ENCODE peak calls at places on chromosomes 12 and 14, in five cellular contexts. One of them, this sample, is unnamed.

GRCh38 chr12:128076188-128076587 is 190.8 kb upstream of the TMEM132C start:
- DNase-seq in SK-N-SH: no peak
- DNase-seq in A549: no peak
- DNase-seq in HCT116: no peak
- DNase-seq in Panc1: peak
- DNase-seq in this sample: no peak

GRCh38 chr14:100903672-100904185 is at the start of gene RTL1:
- DNase-seq in Panc1: no peak
- DNase-seq in A549: no peak
- DNase-seq in SK-N-SH: peak
- DNase-seq in HCT116: no peak
- DNase-seq in this sample: no peak

GRCh38 chr14:66395300-66395699 is 90.9 kb upstream of the CCDC196 start:
- DNase-seq in HCT116: no peak
- DNase-seq in Panc1: no peak
- DNase-seq in A549: no peak
- DNase-seq in SK-N-SH: no peak
- DNase-seq in this sample: peak

GRCh38 chr12:109981311-109981710 is 14.9 kb downstream of the GIT2 start:
- DNase-seq in Panc1: no peak
- DNase-seq in A549: no peak
- DNase-seq in SK-N-SH: no peak
- DNase-seq in HCT116: no peak
- DNase-seq in this sample: no peak

GRCh38 chr12:9669534-9669933 is at the start of gene CLEC2D:
- DNase-seq in HCT116: no peak
- DNase-seq in A549: no peak
- DNase-seq in SK-N-SH: no peak
- DNase-seq in Panc1: no peak
- DNase-seq in this sample: no peak

GRCh38 chr12:1697253-1697652 is 6.4 kb downstream of the ADIPOR2 start:
- DNase-seq in HCT116: no peak
- DNase-seq in A549: no peak
- DNase-seq in SK-N-SH: no peak
- DNase-seq in Panc1: no peak
- DNase-seq in this sample: no peak

GRCh38 chr12:131608740-131609665 is 101.9 kb upstream of the SFSWAP start:
- DNase-seq in SK-N-SH: peak
- DNase-seq in A549: peak
- DNase-seq in Panc1: no peak
- DNase-seq in HCT116: peak
- DNase-seq in this sample: no peak

GRCh38 chr12:88179436-88180014 is 37.4 kb downstream of the TMTC3 start:
- DNase-seq in Panc1: no peak
- DNase-seq in HCT116: no peak
- DNase-seq in A549: no peak
- DNase-seq in SK-N-SH: no peak
- DNase-seq in this sample: no peak

GRCh38 chr14:103537175-103537990 is 8.4 kb downstream of the TRMT61A start:
- DNase-seq in A549: no peak
- DNase-seq in Panc1: no peak
- DNase-seq in SK-N-SH: no peak
- DNase-seq in HCT116: no peak
- DNase-seq in this sample: no peak

GRCh38 chr14:38208825-38209562 is 1.3 kb downstream of the SSTR1 start:
- DNase-seq in HCT116: no peak
- DNase-seq in Panc1: no peak
- DNase-seq in A549: no peak
- DNase-seq in SK-N-SH: no peak
- DNase-seq in this sample: no peak

GRCh38 chr12:109393437-109394345 is 46.0 kb downstream of the MYO1H start:
- DNase-seq in Panc1: peak
- DNase-seq in HCT116: peak
- DNase-seq in SK-N-SH: peak
- DNase-seq in A549: peak
- DNase-seq in this sample: peak

GRCh38 chr14:84017533-84017932 is 1512.4 kb upstream of the FLRT2 start:
- DNase-seq in A549: no peak
- DNase-seq in Panc1: no peak
- DNase-seq in SK-N-SH: no peak
- DNase-seq in HCT116: no peak
- DNase-seq in this sample: no peak

GRCh38 chr14:60381909-60382308 is 104.0 kb downstream of the C14orf39 start:
- DNase-seq in Panc1: no peak
- DNase-seq in HCT116: no peak
- DNase-seq in A549: no peak
- DNase-seq in SK-N-SH: no peak
- DNase-seq in this sample: no peak

GRCh38 chr12:112837629-112838191 is 46.2 kb downstream of the RPH3A start:
- DNase-seq in SK-N-SH: no peak
- DNase-seq in HCT116: no peak
- DNase-seq in Panc1: no peak
- DNase-seq in A549: peak
- DNase-seq in this sample: no peak

GRCh38 chr12:15687583-15687982 is 101.6 kb downstream of the EPS8 start:
- DNase-seq in HCT116: no peak
- DNase-seq in A549: no peak
- DNase-seq in SK-N-SH: no peak
- DNase-seq in Panc1: no peak
- DNase-seq in this sample: no peak

GRCh38 chr12:15690320-15690719 is 98.9 kb downstream of the EPS8 start:
- DNase-seq in A549: no peak
- DNase-seq in Panc1: no peak
- DNase-seq in HCT116: no peak
- DNase-seq in SK-N-SH: no peak
- DNase-seq in this sample: no peak

GRCh38 chr12:15688202-15688736 is 100.9 kb downstream of the EPS8 start:
- DNase-seq in SK-N-SH: no peak
- DNase-seq in A549: no peak
- DNase-seq in HCT116: peak
- DNase-seq in Panc1: peak
- DNase-seq in this sample: peak

GRCh38 chr12:15689751-15690191 is 99.4 kb downstream of the EPS8 start:
- DNase-seq in A549: no peak
- DNase-seq in SK-N-SH: no peak
- DNase-seq in Panc1: no peak
- DNase-seq in HCT116: peak
- DNase-seq in this sample: no peak

GRCh38 chr12:15688838-15689237 is 100.3 kb downstream of the EPS8 start:
- DNase-seq in HCT116: no peak
- DNase-seq in SK-N-SH: no peak
- DNase-seq in Panc1: no peak
- DNase-seq in A549: no peak
- DNase-seq in this sample: no peak
- H3K4me3 ChIP-seq in HCT116: peak
- H3K4me3 ChIP-seq in SK-N-SH: no peak
- H3K4me3 ChIP-seq in Panc1: peak
- H3K4me3 ChIP-seq in A549: no peak
- H3K4me3 ChIP-seq in this sample: no peak

DNA sequence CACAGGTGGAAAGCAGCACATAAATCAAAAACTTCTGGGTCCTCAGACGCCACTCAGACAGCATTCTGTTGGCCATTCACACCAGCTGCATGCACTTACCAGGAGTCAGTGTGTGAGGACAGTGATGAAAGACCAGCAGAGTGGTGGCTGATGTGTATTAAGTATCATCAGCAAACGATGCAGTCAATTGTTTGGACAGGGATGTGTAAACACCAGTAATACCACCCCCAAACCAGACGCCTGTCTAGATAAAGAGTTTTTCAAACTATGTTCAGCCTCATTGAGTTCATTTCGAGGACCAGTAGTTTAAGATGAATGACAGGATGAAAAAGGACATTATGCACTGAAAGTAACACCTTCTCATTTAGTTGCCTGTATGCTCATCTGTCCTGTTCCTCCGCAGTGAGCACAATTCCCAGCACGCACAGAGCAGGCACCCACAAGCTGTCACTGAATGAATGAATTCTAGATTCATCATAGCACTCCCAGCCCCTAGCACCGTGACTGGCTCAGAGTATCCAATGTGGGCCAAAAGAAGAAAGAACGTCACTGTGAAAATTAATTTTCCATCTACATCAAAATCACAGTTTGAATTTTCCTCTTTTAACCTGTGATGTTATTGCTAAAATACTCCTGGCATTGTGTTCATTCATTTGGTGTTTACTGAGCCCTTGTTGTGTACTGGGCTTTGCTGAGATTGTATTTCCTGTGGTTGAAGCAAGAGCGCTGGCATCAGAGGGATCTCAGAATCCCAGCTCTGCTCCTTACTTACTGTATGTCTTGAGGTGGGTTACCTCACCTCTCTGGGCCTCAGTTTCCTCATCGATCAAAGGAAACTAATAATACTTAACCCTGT is 124.8 kb upstream of the NOS1 start:
- DNase-seq in SK-N-SH: no peak
- DNase-seq in Panc1: no peak
- DNase-seq in HCT116: no peak
- DNase-seq in A549: peak
- DNase-seq in this sample: no peak
- TF ChIP-seq REST in SK-N-SH: no peak
- TF ChIP-seq REST in Panc1: no peak
- TF ChIP-seq REST in HCT116: no peak
- TF ChIP-seq REST in A549: no peak
- TF ChIP-seq REST in this sample: no peak

GRCh38 chr14:64549805-64550538 is at the start of gene PPP1R36:
- DNase-seq in A549: no peak
- DNase-seq in Panc1: no peak
- DNase-seq in SK-N-SH: peak
- DNase-seq in HCT116: no peak
- DNase-seq in this sample: peak
- H3K4me3 ChIP-seq in A549: no peak
- H3K4me3 ChIP-seq in Panc1: peak
- H3K4me3 ChIP-seq in SK-N-SH: no peak
- H3K4me3 ChIP-seq in HCT116: no peak
- H3K4me3 ChIP-seq in this sample: no peak

DNA sequence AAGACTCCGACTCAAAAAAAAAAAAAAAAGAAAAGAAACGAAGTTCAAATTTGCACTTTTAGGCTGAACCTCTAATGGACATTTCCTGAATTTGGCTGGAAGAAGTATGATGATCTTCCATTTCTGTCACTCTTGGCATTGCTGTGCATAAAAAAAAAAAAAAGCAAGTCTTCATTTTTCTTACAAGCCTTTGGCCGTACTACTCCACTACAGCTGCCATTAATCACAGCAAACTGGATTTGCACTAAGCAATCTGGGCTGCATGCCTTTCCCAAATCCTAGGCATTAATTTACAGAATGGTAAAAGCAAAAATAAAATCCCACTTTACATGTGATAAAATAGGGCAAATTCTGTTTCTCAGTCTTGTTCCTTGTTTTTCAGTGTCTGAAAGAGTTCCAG is 7.1 kb downstream of the CSRP2 start:
- DNase-seq in A549: no peak
- DNase-seq in HCT116: no peak
- DNase-seq in Panc1: no peak
- DNase-seq in SK-N-SH: no peak
- DNase-seq in this sample: no peak
- TF ChIP-seq REST in A549: no peak
- TF ChIP-seq REST in HCT116: no peak
- TF ChIP-seq REST in Panc1: no peak
- TF ChIP-seq REST in SK-N-SH: no peak
- TF ChIP-seq REST in this sample: no peak

GRCh38 chr14:23005861-23006534 is 3.9 kb downstream of the C14orf93 start:
- DNase-seq in A549: no peak
- DNase-seq in SK-N-SH: no peak
- DNase-seq in Panc1: no peak
- DNase-seq in HCT116: no peak
- DNase-seq in this sample: no peak
- H3K4me3 ChIP-seq in A549: peak
- H3K4me3 ChIP-seq in SK-N-SH: peak
- H3K4me3 ChIP-seq in Panc1: peak
- H3K4me3 ChIP-seq in HCT116: peak
- H3K4me3 ChIP-seq in this sample: peak

DNA sequence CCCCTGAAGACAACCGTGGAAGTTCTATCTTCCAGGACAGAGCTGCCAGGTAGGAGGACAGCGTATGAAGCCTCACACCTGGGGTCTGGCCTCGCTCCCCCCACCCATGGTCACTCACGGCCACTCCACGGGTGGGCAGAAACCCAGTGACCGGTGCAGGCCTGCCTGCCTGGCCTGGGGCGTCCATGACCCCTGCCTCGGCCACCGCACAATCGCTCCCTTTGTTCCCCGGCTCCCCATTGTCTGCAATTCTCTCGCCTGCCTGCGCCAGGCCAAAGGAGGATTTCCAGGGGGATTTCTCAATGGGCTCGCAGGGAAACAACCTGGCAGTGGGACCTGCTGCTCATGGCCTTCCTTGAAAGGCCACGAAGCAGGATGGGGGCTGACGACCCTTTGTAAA is 22.6 kb downstream of the CCDC85C start:
- DNase-seq in HCT116: no peak
- DNase-seq in A549: no peak
- DNase-seq in Panc1: no peak
- DNase-seq in SK-N-SH: no peak
- DNase-seq in this sample: no peak
- TF ChIP-seq REST in HCT116: no peak
- TF ChIP-seq REST in A549: no peak
- TF ChIP-seq REST in Panc1: no peak
- TF ChIP-seq REST in SK-N-SH: no peak
- TF ChIP-seq REST in this sample: no peak

GRCh38 chr14:99274346-99275221 is 2.6 kb upstream of the BCL11B start:
- DNase-seq in A549: peak
- DNase-seq in Panc1: no peak
- DNase-seq in HCT116: peak
- DNase-seq in SK-N-SH: peak
- DNase-seq in this sample: peak

GRCh38 chr14:99273025-99273723 is 1.2 kb upstream of the BCL11B start:
- DNase-seq in HCT116: no peak
- DNase-seq in A549: peak
- DNase-seq in SK-N-SH: peak
- DNase-seq in Panc1: no peak
- DNase-seq in this sample: no peak

GRCh38 chr14:99275222-99275584 is 3.2 kb upstream of the BCL11B start:
- DNase-seq in A549: no peak
- DNase-seq in HCT116: no peak
- DNase-seq in Panc1: no peak
- DNase-seq in SK-N-SH: no peak
- DNase-seq in this sample: no peak

GRCh38 chr14:99272669-99273024 is 650 bp upstream of the BCL11B start:
- DNase-seq in SK-N-SH: no peak
- DNase-seq in Panc1: no peak
- DNase-seq in HCT116: no peak
- DNase-seq in A549: peak
- DNase-seq in this sample: no peak

GRCh38 chr14:99273724-99274345 is 1.8 kb upstream of the BCL11B start:
- DNase-seq in SK-N-SH: no peak
- DNase-seq in Panc1: no peak
- DNase-seq in A549: peak
- DNase-seq in HCT116: no peak
- DNase-seq in this sample: no peak
- H3K4me3 ChIP-seq in SK-N-SH: peak
- H3K4me3 ChIP-seq in Panc1: peak
- H3K4me3 ChIP-seq in A549: peak
- H3K4me3 ChIP-seq in HCT116: peak
- H3K4me3 ChIP-seq in this sample: peak

DNA sequence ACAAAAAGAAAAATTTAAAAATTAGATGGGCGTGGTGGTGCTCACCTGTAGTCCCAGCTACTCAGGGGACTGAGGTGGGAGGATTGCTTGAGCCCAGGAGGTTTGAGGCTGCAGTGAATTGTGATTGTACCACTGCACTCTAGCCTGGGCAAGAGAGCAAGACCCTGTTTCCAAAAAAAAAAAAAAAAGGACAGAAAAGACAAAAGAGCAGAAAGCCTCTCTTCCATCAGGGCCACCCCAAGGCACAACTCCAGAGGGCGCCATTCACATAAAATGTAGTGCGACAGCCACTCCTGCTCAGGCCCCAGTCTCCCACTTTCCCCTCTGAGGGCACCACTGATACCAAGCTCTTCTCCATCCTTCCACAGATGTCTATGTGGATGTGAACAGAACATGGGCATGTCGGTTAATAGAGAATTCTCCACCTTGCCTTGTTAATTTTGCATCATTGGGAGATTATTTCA is 41.8 kb downstream of the DGLUCY start:
- DNase-seq in HCT116: no peak
- DNase-seq in Panc1: no peak
- DNase-seq in A549: no peak
- DNase-seq in SK-N-SH: no peak
- DNase-seq in this sample: no peak
- TF ChIP-seq REST in HCT116: no peak
- TF ChIP-seq REST in Panc1: no peak
- TF ChIP-seq REST in A549: no peak
- TF ChIP-seq REST in SK-N-SH: no peak
- TF ChIP-seq REST in this sample: no peak